ENCODE peak calls at places on chromosomes 11 and 22, in seven cellular contexts. E is effector memory CD8-positive, alpha-beta T cell; L is activated CD8-positive, alpha-beta memory T cell treated with anti-CD3 and anti-CD28 coated beads for 4 hours; D is PC-9; M is GM23338; J is psoas muscle; P is MV-4-11. R is an unnamed sample.

GRCh38 chr22:25536578-25536977 is 27.9 kb upstream of the GRK3 start:
- DNase-seq in E (no peak), L (no peak), D (no peak), M (no peak), J (no peak), P (no peak), R (no peak)

GRCh38 chr22:50473855-50474671 is 772 bp downstream of the SBF1 start:
- DNase-seq in E (no peak), L (no peak), D (peak; percentile 46), M (peak; percentile 54), J (no peak), P (no peak), R (no peak)

GRCh38 chr11:4637662-4638047 is 378 bp downstream of the OR51D1 start:
- DNase-seq in E (no peak), L (no peak), D (no peak), M (no peak), J (no peak), P (no peak), R (no peak)

GRCh38 chr11:10303558-10304363 is 1.1 kb upstream of the ADM start:
- DNase-seq in E (peak; percentile 6), L (no peak), D (peak; percentile 68), M (peak; percentile 80), J (peak; percentile 66), P (peak; percentile 46), R (no peak)

GRCh38 chr11:43944761-43945311 is 2.4 kb downstream of the C11orf96 start:
- DNase-seq in E (peak; percentile 46), L (peak; percentile 14), D (peak; percentile 80), M (peak; percentile 78), J (peak; percentile 89), P (peak; percentile 84), R (peak; percentile 51)

GRCh38 chr22:45284705-45285305 is at the start of gene UPK3A:
- DNase-seq in E (peak; percentile 36), L (peak; percentile 32), D (peak; percentile 90), M (peak; percentile 92), J (peak; percentile 88), P (peak; percentile 15), R (peak; percentile 57)

GRCh38 chr11:116852261-116853125 is 15.1 kb upstream of the APOA1 start:
- DNase-seq in E (no peak), L (no peak), D (no peak), M (no peak), J (no peak), P (peak; percentile 25), R (no peak)

GRCh38 chr22:35684270-35684700 is 33.4 kb upstream of the APOL5 start:
- DNase-seq in E (no peak), L (no peak), D (no peak), M (peak; percentile 67), J (no peak), P (no peak), R (no peak)

GRCh38 chr22:20957691-20958440 is 9.2 kb upstream of the AIFM3 start:
- DNase-seq in E (no peak), L (no peak), D (peak; percentile 49), M (peak; percentile 82), J (peak; percentile 66), P (peak; percentile 68), R (no peak)

GRCh38 chr11:33703771-33704170 is 3.1 kb upstream of the C11orf91 start:
- DNase-seq in E (no peak), L (no peak), D (peak; percentile 73), M (no peak), J (no peak), P (no peak), R (no peak)

GRCh38 chr11:76266701-76267100 is 60.4 kb upstream of the WNT11 start:
- DNase-seq in E (no peak), L (no peak), D (no peak), M (no peak), J (no peak), P (no peak), R (no peak)

R was measured in T-helper 17 cell.